ENCODE peak calls at places on chromosomes 6 and 20, in six cellular contexts. E is uterus, P is tibial nerve, F is stomach, M is Peyer's patch, J is IMR-90. D is an unnamed sample.

GRCh38 chr6:148653138-148653776 is 93.6 kb upstream of the UST start:
- DNase-seq in E (no peak), P (no peak), F (no peak), M (no peak), J (no peak), D (no peak)

GRCh38 chr6:155267411-155267810 is 3.6 kb downstream of the CLDN20 start:
- DNase-seq in E (no peak), P (no peak), F (no peak), M (no peak), J (no peak), D (no peak)

GRCh38 chr6:142942805-142943227 is 2.2 kb downstream of the HIVEP2 start:
- DNase-seq in E (no peak), P (no peak), F (no peak), M (no peak), J (peak; percentile 54), D (no peak)

GRCh38 chr20:59439243-59439642 is 138.8 kb downstream of the EDN3 start:
- DNase-seq in E (no peak), P (no peak), F (no peak), M (no peak), J (no peak), D (no peak)

GRCh38 chr20:3447321-3447720 is 23.5 kb upstream of the ATRN start:
- DNase-seq in E (no peak), P (no peak), F (no peak), M (no peak), J (no peak), D (no peak)

GRCh38 chr20:44413575-44414345 is 58.3 kb downstream of the HNF4A start:
- DNase-seq in E (no peak), P (no peak), F (no peak), M (no peak), J (no peak), D (no peak)

GRCh38 chr20:15937179-15937578 is 636.1 kb downstream of the KIF16B start:
- DNase-seq in E (no peak), P (no peak), F (no peak), M (peak; percentile 47), J (no peak), D (no peak)

GRCh38 chr6:144411506-144412165 is 126.5 kb downstream of the UTRN start:
- DNase-seq in E (no peak), P (no peak), F (no peak), M (no peak), J (peak; percentile 33), D (no peak)

GRCh38 chr20:42587427-42587826 is 602.3 kb downstream of the PTPRT start:
- DNase-seq in E (no peak), P (no peak), F (no peak), M (no peak), J (no peak), D (no peak)

GRCh38 chr6:23111984-23112383 is 542.6 kb downstream of the HDGFL1 start:
- DNase-seq in E (no peak), P (no peak), F (no peak), M (no peak), J (peak; percentile 83), D (no peak)

GRCh38 chr6:3438190-3439167 is 18.4 kb downstream of the SLC22A23 start:
- DNase-seq in E (no peak), P (no peak), F (no peak), M (peak; percentile 55), J (peak; percentile 94), D (no peak)

GRCh38 chr6:157246048-157246630 is 77.2 kb downstream of the TMEM242 start:
- DNase-seq in E (peak; percentile 76), P (no peak), F (no peak), M (no peak), J (no peak), D (no peak)

GRCh38 chr6:2988426-2989331 is 11.0 kb upstream of the NQO2 start:
- DNase-seq in E (peak; percentile 86), P (peak; percentile 80), F (peak; percentile 88), M (peak; percentile 94), J (peak; percentile 95), D (peak; percentile 93)

GRCh38 chr6:158807515-158808441 is 11.4 kb downstream of the EZR start:
- DNase-seq in E (no peak), P (no peak), F (peak; percentile 21), M (no peak), J (no peak), D (no peak)

GRCh38 chr6:158801655-158802294 is 17.4 kb downstream of the EZR start:
- DNase-seq in E (no peak), P (peak; percentile 37), F (peak; percentile 25), M (peak; percentile 90), J (no peak), D (peak; percentile 89)

GRCh38 chr6:158805698-158806373 is 13.3 kb downstream of the EZR start:
- DNase-seq in E (no peak), P (no peak), F (peak; percentile 25), M (peak; percentile 82), J (no peak), D (no peak)

GRCh38 chr6:158799051-158799792 is 19.9 kb downstream of the EZR start:
- DNase-seq in E (no peak), P (no peak), F (peak; percentile 73), M (peak; percentile 73), J (peak; percentile 46), D (no peak)

DNA sequence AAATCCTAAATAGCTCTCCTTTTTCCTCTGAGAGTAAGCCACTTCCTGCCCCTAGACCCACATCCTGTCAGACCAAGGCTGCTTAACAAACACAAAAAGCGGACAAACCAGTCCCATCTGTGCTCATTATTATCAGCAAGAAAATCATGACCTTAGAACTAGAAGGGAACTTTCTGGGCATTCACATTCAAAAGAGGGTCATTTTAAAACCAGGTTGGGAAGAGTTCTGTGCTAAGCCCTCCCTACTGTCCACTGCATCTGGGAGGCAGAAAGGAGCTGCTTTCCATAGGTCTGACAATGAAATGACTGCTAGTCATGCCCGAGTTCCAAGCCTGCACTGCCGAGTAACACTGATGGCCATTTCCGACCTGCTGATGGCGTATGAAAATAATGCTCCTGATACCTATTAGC is 15.4 kb downstream of the EZR start:
- DNase-seq in E (no peak), P (no peak), F (peak; percentile 34), M (peak; percentile 89), J (no peak), D (no peak)
- H3K4me3 ChIP-seq in E (no peak overlapping the region), P (no peak overlapping the region), F (no peak overlapping the region), M (peak overlapping the region; percentile 39), J (no peak overlapping the region), D (no peak overlapping the region)

DNA sequence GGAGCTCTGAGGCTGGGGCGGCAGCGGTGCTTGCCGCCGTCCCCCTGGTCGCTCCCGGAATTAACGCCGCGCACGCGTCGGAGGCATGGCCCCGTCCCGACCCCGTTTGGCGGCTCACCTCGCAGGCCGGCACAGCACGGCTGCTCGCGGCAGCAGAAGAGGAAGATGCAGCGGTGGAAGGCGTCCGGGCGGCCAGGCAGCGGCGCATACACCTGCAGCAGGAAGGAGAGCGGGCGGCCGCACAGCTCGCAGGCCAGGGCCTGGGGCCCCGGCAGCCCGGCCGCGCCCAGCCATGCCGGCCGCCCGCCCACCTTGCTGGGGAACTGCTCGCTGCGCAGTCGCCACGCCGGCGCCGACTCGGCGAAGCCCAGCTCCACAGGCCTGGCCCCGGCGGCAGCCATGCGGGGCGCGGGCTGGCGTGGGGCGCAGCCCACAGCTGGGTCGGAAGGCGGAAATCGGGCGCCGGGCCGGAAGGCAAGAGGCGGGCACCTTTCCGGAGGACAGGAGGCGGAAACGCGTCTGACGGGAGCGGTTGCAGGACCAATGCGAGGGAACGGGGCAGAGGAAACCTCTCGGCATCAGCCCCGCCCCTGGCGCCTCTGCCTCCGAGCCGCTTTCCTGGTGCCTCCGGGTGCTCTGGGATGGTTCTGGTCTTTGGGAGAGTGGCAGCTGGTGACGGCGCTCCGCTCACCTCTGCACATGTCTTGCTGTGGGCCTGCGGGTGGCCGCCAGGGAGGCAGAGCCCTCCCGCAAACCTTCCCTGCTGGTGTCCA is at the start of gene PDCD2:
- DNase-seq in E (peak; percentile 88), P (peak; percentile 65), F (peak; percentile 94), M (peak; percentile 97), J (peak; percentile 88), D (peak; percentile 94)
- TF ChIP-seq POLR2A in E (peak; percentile 78), P (peak; percentile 15), F (no peak), M (peak; percentile 55), J (peak; percentile 76), D (peak; percentile 70)

GRCh38 chr6:38177885-38178583 is 358.5 kb downstream of the ZFAND3 start:
- DNase-seq in E (no peak), P (no peak), F (no peak), M (no peak), J (no peak), D (no peak)
- H3K27ac ChIP-seq in E (no peak overlapping the region), P (no peak overlapping the region), F (no peak overlapping the region), M (no peak overlapping the region), J (no peak overlapping the region), D (no peak overlapping the region)

DNA sequence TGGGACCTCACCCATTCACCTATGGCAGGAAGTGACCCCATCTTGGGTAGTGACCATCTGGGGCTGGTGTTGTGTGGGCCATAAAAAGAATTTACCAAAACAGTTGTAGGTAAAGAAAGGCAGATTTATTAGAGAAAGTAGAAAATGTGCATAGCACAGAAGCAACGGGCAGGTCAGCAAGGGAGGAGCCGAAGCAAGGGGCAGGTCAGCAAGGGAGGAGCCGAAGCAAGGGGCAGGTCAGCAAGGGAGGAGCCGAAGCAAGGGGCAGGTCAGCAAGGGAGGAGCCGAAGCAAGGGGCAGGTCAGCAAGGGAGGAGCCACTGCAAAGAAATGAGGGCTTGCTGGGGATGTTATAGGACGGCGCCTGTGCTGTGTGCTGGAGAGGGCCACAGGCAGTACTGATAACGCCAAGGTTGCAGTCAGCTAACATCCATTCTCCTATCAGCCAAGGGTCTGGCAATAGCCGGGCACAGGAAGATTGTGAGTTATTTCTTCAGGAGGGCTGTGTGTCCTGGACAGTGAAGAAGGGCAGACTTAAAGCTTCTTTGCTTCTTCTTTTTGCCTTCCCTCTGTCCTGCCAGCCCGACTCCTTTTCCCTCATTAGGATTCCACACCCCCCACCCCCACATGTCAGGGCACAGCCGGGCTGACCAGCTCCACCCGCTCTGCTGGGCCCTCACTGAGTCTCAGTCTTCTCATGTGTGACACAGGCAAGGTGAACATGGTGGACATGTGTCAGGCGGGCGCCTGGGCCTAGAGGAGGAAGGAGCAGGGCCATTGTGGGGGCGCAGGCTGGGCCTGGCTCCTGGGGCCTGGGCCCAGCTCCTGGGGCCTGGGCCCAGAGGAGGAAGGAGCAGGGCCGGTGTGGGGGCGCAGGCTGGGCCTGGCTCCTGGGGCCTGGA is 31.6 kb upstream of the CHRNA4 start:
- DNase-seq in E (no peak), P (no peak), F (no peak), M (no peak), J (no peak), D (no peak)
- H3K4me3 ChIP-seq in E (no peak overlapping the region), P (no peak overlapping the region), F (no peak overlapping the region), M (no peak overlapping the region), J (no peak overlapping the region), D (no peak overlapping the region)